ENCODE peak calls at places on chromosomes 6 and 20, in ten cellular contexts. One of them, this sample, is unnamed. For H3K36me3, the result is how much of the 10 kb centered on the place peaks cover.

GRCh38 chr6:143743256-143744166 is 65.7 kb downstream of the PHACTR2 start:
- DNase-seq in keratinocyte: no peak
- DNase-seq in brain microvascular endothelial cell: no peak
- DNase-seq in small intestine: peak
- DNase-seq in NT2/D1: no peak
- DNase-seq in hepatocyte: peak
- DNase-seq in ascending aorta: no peak
- DNase-seq in neural progenitor cell: peak
- DNase-seq in lung: no peak
- DNase-seq in right atrium auricular region: no peak
- DNase-seq in this sample: no peak

GRCh38 chr20:5001174-5002076 is at the start of gene SLC23A2:
- DNase-seq in small intestine: peak
- DNase-seq in NT2/D1: peak
- DNase-seq in hepatocyte: peak
- DNase-seq in neural progenitor cell: peak
- DNase-seq in lung: peak
- DNase-seq in ascending aorta: peak
- DNase-seq in brain microvascular endothelial cell: no peak
- DNase-seq in right atrium auricular region: no peak
- DNase-seq in keratinocyte: no peak
- DNase-seq in this sample: no peak

GRCh38 chr20:15609956-15610355 is 963.3 kb downstream of the KIF16B start:
- DNase-seq in right atrium auricular region: no peak
- DNase-seq in hepatocyte: no peak
- DNase-seq in NT2/D1: no peak
- DNase-seq in keratinocyte: no peak
- DNase-seq in ascending aorta: no peak
- DNase-seq in neural progenitor cell: no peak
- DNase-seq in small intestine: no peak
- DNase-seq in brain microvascular endothelial cell: no peak
- DNase-seq in lung: no peak
- DNase-seq in this sample: no peak

GRCh38 chr20:51583499-51583898 is 41.0 kb upstream of the NFATC2 start:
- DNase-seq in keratinocyte: no peak
- DNase-seq in ascending aorta: no peak
- DNase-seq in right atrium auricular region: no peak
- DNase-seq in hepatocyte: no peak
- DNase-seq in small intestine: no peak
- DNase-seq in brain microvascular endothelial cell: no peak
- DNase-seq in neural progenitor cell: no peak
- DNase-seq in lung: no peak
- DNase-seq in NT2/D1: no peak
- DNase-seq in this sample: no peak

GRCh38 chr20:19540401-19540800 is 217.7 kb upstream of the RIN2 start:
- DNase-seq in hepatocyte: no peak
- DNase-seq in brain microvascular endothelial cell: no peak
- DNase-seq in right atrium auricular region: no peak
- DNase-seq in keratinocyte: no peak
- DNase-seq in ascending aorta: no peak
- DNase-seq in lung: no peak
- DNase-seq in NT2/D1: no peak
- DNase-seq in small intestine: no peak
- DNase-seq in neural progenitor cell: no peak
- DNase-seq in this sample: no peak

GRCh38 chr6:23003671-23004598 is 434.6 kb downstream of the HDGFL1 start:
- DNase-seq in lung: no peak
- DNase-seq in ascending aorta: no peak
- DNase-seq in brain microvascular endothelial cell: peak
- DNase-seq in NT2/D1: no peak
- DNase-seq in neural progenitor cell: no peak
- DNase-seq in small intestine: no peak
- DNase-seq in right atrium auricular region: peak
- DNase-seq in keratinocyte: no peak
- DNase-seq in hepatocyte: peak
- DNase-seq in this sample: peak

GRCh38 chr6:34059136-34059731 is 86.7 kb downstream of the GRM4 start:
- DNase-seq in hepatocyte: no peak
- DNase-seq in small intestine: no peak
- DNase-seq in NT2/D1: no peak
- DNase-seq in brain microvascular endothelial cell: no peak
- DNase-seq in lung: no peak
- DNase-seq in right atrium auricular region: no peak
- DNase-seq in keratinocyte: no peak
- DNase-seq in ascending aorta: no peak
- DNase-seq in neural progenitor cell: no peak
- DNase-seq in this sample: no peak

GRCh38 chr6:16519265-16520242 is 241.7 kb downstream of the ATXN1 start:
- DNase-seq in NT2/D1: no peak
- DNase-seq in brain microvascular endothelial cell: no peak
- DNase-seq in hepatocyte: no peak
- DNase-seq in small intestine: peak
- DNase-seq in lung: no peak
- DNase-seq in keratinocyte: no peak
- DNase-seq in ascending aorta: no peak
- DNase-seq in right atrium auricular region: no peak
- DNase-seq in neural progenitor cell: peak
- DNase-seq in this sample: no peak

GRCh38 chr20:6975326-6975725 is 207.8 kb downstream of the BMP2 start:
- DNase-seq in right atrium auricular region: no peak
- DNase-seq in NT2/D1: no peak
- DNase-seq in hepatocyte: no peak
- DNase-seq in lung: no peak
- DNase-seq in small intestine: no peak
- DNase-seq in ascending aorta: no peak
- DNase-seq in brain microvascular endothelial cell: no peak
- DNase-seq in neural progenitor cell: no peak
- DNase-seq in keratinocyte: no peak
- DNase-seq in this sample: no peak

DNA sequence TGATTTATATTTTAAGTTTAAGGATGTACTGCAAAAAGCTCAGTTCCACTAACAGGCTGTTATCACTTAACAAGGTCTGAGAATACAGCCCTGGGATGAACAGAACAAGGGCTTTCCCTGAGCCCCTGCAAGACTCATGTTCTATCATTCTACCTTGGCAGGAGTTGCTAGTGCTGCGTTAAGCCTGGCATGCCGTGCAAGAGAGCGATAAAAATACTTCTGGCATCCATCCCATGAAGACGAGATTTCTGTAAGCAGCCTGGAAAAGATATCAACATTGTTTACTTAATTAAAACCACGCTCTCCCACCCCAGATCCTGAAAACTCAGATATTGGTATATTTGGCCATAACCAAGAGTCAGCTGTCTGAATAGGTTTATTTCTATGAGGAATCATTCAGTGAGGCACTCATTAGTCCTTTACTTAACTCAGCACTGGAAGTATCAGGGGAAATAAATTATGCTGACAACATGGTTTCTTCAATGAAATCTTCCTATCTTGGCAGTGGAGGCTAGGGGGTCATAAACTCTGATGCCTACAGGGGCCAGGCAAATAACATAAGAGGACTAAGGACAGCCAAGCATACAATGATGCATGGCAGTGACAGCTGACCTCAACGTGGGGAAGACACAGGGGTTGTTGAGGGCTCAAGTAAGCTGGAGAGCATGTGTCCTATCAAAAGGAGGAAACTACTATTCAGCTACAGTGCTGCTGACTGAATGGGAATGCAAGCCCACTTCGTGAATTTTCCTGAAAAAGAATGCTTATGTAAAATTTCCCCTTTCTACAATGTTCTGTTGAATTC is 37.6 kb upstream of the LYRM2 start:
- DNase-seq in lung: no peak
- DNase-seq in small intestine: no peak
- DNase-seq in right atrium auricular region: no peak
- DNase-seq in hepatocyte: peak
- DNase-seq in brain microvascular endothelial cell: peak
- DNase-seq in ascending aorta: no peak
- DNase-seq in keratinocyte: no peak
- DNase-seq in neural progenitor cell: no peak
- DNase-seq in NT2/D1: no peak
- DNase-seq in this sample: no peak
- H3K36me3 ChIP-seq in lung: half or more
- H3K36me3 ChIP-seq in small intestine: under half
- H3K36me3 ChIP-seq in right atrium auricular region: half or more
- H3K36me3 ChIP-seq in hepatocyte: under half
- H3K36me3 ChIP-seq in brain microvascular endothelial cell: half or more
- H3K36me3 ChIP-seq in ascending aorta: half or more
- H3K36me3 ChIP-seq in keratinocyte: under half
- H3K36me3 ChIP-seq in neural progenitor cell: under half
- H3K36me3 ChIP-seq in NT2/D1: half or more
- H3K36me3 ChIP-seq in this sample: under half

GRCh38 chr20:59831024-59831900 is 102.2 kb downstream of the SYCP2 start:
- DNase-seq in hepatocyte: peak
- DNase-seq in brain microvascular endothelial cell: no peak
- DNase-seq in ascending aorta: peak
- DNase-seq in neural progenitor cell: no peak
- DNase-seq in keratinocyte: peak
- DNase-seq in NT2/D1: no peak
- DNase-seq in right atrium auricular region: peak
- DNase-seq in small intestine: peak
- DNase-seq in lung: peak
- DNase-seq in this sample: no peak
- H3K36me3 ChIP-seq in hepatocyte: under half
- H3K36me3 ChIP-seq in brain microvascular endothelial cell: under half
- H3K36me3 ChIP-seq in ascending aorta: under half
- H3K36me3 ChIP-seq in neural progenitor cell: under half
- H3K36me3 ChIP-seq in keratinocyte: under half
- H3K36me3 ChIP-seq in NT2/D1: under half
- H3K36me3 ChIP-seq in right atrium auricular region: under half
- H3K36me3 ChIP-seq in small intestine: under half
- H3K36me3 ChIP-seq in lung: under half
- H3K36me3 ChIP-seq in this sample: under half

DNA sequence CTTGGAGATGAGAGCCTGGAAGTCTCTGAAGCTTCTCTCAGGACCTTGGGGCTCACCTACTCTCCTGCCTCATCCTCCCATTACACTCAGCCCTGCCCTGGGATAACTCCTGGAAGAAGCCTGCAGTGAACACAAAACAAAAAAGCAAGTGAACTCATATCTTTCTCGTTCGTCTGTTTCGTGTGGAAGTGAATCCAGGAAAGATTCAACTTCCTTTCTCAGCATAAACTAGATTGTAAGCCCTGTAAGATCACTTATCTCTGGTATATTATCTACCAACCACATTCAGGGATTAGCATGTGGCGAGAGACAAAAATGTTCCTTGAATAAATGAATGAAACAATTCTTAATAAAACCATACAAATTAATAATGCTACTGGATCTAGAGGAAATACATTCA is 36.5 kb upstream of the FAM83C start:
- DNase-seq in hepatocyte: no peak
- DNase-seq in brain microvascular endothelial cell: no peak
- DNase-seq in NT2/D1: no peak
- DNase-seq in small intestine: no peak
- DNase-seq in lung: no peak
- DNase-seq in keratinocyte: no peak
- DNase-seq in ascending aorta: no peak
- DNase-seq in right atrium auricular region: no peak
- DNase-seq in neural progenitor cell: no peak
- DNase-seq in this sample: no peak
- H3K36me3 ChIP-seq in hepatocyte: under half
- H3K36me3 ChIP-seq in brain microvascular endothelial cell: under half
- H3K36me3 ChIP-seq in NT2/D1: under half
- H3K36me3 ChIP-seq in small intestine: under half
- H3K36me3 ChIP-seq in lung: under half
- H3K36me3 ChIP-seq in keratinocyte: under half
- H3K36me3 ChIP-seq in ascending aorta: under half
- H3K36me3 ChIP-seq in right atrium auricular region: under half
- H3K36me3 ChIP-seq in neural progenitor cell: under half
- H3K36me3 ChIP-seq in this sample: under half

GRCh38 chr6:3075522-3076113 is 7.3 kb downstream of the RIPK1 start:
- DNase-seq in brain microvascular endothelial cell: no peak
- DNase-seq in lung: no peak
- DNase-seq in keratinocyte: no peak
- DNase-seq in NT2/D1: no peak
- DNase-seq in neural progenitor cell: no peak
- DNase-seq in right atrium auricular region: no peak
- DNase-seq in small intestine: no peak
- DNase-seq in hepatocyte: no peak
- DNase-seq in ascending aorta: no peak
- DNase-seq in this sample: no peak
- H3K36me3 ChIP-seq in brain microvascular endothelial cell: under half
- H3K36me3 ChIP-seq in lung: under half
- H3K36me3 ChIP-seq in keratinocyte: under half
- H3K36me3 ChIP-seq in NT2/D1: under half
- H3K36me3 ChIP-seq in neural progenitor cell: under half
- H3K36me3 ChIP-seq in right atrium auricular region: under half
- H3K36me3 ChIP-seq in small intestine: under half
- H3K36me3 ChIP-seq in hepatocyte: under half
- H3K36me3 ChIP-seq in ascending aorta: under half
- H3K36me3 ChIP-seq in this sample: under half

DNA sequence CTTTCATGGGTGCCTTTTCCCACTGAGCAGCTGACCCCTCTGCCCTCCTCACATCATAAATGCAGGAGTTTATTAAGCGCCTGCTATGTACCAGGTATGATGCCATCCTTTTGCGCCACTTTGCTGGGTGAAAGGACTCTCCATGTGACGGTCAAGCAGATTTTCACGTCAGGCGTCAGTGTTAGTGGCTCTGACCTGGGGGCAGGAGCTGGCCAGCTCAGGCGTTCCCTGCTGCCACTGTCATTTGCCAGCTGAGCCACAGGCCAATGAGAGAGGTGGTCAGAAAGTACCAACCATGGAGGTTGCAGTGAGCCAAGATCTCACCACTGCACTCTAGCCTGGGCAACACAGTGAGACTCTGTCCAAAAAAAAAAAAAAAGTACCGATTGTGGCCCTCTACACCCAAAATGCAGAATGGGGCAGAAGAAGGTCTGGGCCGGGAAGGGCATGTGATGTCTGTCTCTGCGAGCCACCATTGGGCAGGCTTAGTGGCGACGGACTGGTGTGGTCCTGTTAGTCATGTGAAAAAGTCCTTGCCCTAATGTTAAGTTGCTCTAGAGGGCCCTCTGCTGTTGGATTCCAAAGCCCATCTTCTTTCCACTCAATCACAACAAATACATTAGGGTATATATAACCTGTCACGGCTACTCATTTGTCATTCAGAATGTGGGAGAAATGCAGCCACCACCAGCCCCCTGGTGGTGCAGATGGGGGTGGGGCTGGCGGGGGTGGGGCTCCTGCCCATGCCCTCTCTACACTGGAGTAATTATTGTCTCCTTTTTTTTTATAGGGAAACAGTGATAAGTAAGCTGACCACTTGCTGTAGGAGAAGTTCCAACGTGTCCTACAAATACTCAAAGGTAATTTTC is 18.4 kb upstream of the SLC22A1 start:
- DNase-seq in NT2/D1: peak
- DNase-seq in brain microvascular endothelial cell: peak
- DNase-seq in lung: no peak
- DNase-seq in small intestine: peak
- DNase-seq in hepatocyte: no peak
- DNase-seq in keratinocyte: no peak
- DNase-seq in ascending aorta: peak
- DNase-seq in right atrium auricular region: no peak
- DNase-seq in neural progenitor cell: peak
- DNase-seq in this sample: no peak
- H3K36me3 ChIP-seq in NT2/D1: half or more
- H3K36me3 ChIP-seq in brain microvascular endothelial cell: under half
- H3K36me3 ChIP-seq in lung: under half
- H3K36me3 ChIP-seq in small intestine: under half
- H3K36me3 ChIP-seq in hepatocyte: under half
- H3K36me3 ChIP-seq in keratinocyte: under half
- H3K36me3 ChIP-seq in ascending aorta: under half
- H3K36me3 ChIP-seq in right atrium auricular region: under half
- H3K36me3 ChIP-seq in neural progenitor cell: under half
- H3K36me3 ChIP-seq in this sample: under half

GRCh38 chr6:57137392-57137791 is 34.7 kb upstream of the BAG2 start:
- DNase-seq in brain microvascular endothelial cell: no peak
- DNase-seq in NT2/D1: no peak
- DNase-seq in small intestine: no peak
- DNase-seq in right atrium auricular region: no peak
- DNase-seq in hepatocyte: no peak
- DNase-seq in keratinocyte: no peak
- DNase-seq in neural progenitor cell: no peak
- DNase-seq in lung: no peak
- DNase-seq in ascending aorta: no peak
- DNase-seq in this sample: no peak
- H3K36me3 ChIP-seq in brain microvascular endothelial cell: under half
- H3K36me3 ChIP-seq in NT2/D1: under half
- H3K36me3 ChIP-seq in small intestine: under half
- H3K36me3 ChIP-seq in right atrium auricular region: under half
- H3K36me3 ChIP-seq in hepatocyte: under half
- H3K36me3 ChIP-seq in keratinocyte: under half
- H3K36me3 ChIP-seq in neural progenitor cell: under half
- H3K36me3 ChIP-seq in lung: under half
- H3K36me3 ChIP-seq in ascending aorta: under half
- H3K36me3 ChIP-seq in this sample: under half